ENCODE peak calls at places on chromosomes 3 and 15, in eight cellular contexts. One of them, this sample, is unnamed.

GRCh38 chr3:108485146-108485545 is 25.2 kb downstream of the MYH15 start:
- DNase-seq in upper lobe of right lung: no peak
- DNase-seq in neural progenitor cell: peak
- DNase-seq in neural crest cell: no peak
- DNase-seq in heart left ventricle: no peak
- DNase-seq in glutamatergic neuron: peak
- DNase-seq in endothelial cell: no peak
- DNase-seq in astrocyte: no peak
- DNase-seq in this sample: no peak

GRCh38 chr3:58217209-58217811 is 6.5 kb upstream of the DNASE1L3 start:
- DNase-seq in heart left ventricle: peak
- DNase-seq in neural crest cell: peak
- DNase-seq in astrocyte: peak
- DNase-seq in neural progenitor cell: peak
- DNase-seq in endothelial cell: peak
- DNase-seq in glutamatergic neuron: peak
- DNase-seq in upper lobe of right lung: peak
- DNase-seq in this sample: peak

GRCh38 chr3:197809356-197810020 is 18.4 kb downstream of the LRCH3 start:
- DNase-seq in astrocyte: peak
- DNase-seq in upper lobe of right lung: no peak
- DNase-seq in neural progenitor cell: no peak
- DNase-seq in heart left ventricle: no peak
- DNase-seq in neural crest cell: no peak
- DNase-seq in glutamatergic neuron: no peak
- DNase-seq in endothelial cell: no peak
- DNase-seq in this sample: no peak

GRCh38 chr3:47984089-47984759 is 32.0 kb downstream of the MAP4 start:
- DNase-seq in astrocyte: peak
- DNase-seq in neural progenitor cell: no peak
- DNase-seq in endothelial cell: no peak
- DNase-seq in upper lobe of right lung: no peak
- DNase-seq in neural crest cell: no peak
- DNase-seq in glutamatergic neuron: no peak
- DNase-seq in heart left ventricle: no peak
- DNase-seq in this sample: no peak

GRCh38 chr15:50354838-50355611 is at the start of gene GABPB1:
- DNase-seq in heart left ventricle: peak
- DNase-seq in upper lobe of right lung: peak
- DNase-seq in neural crest cell: peak
- DNase-seq in glutamatergic neuron: peak
- DNase-seq in astrocyte: peak
- DNase-seq in endothelial cell: peak
- DNase-seq in neural progenitor cell: peak
- DNase-seq in this sample: peak

GRCh38 chr15:72162569-72162968 is 35.0 kb downstream of the GRAMD2A start:
- DNase-seq in glutamatergic neuron: no peak
- DNase-seq in heart left ventricle: no peak
- DNase-seq in upper lobe of right lung: no peak
- DNase-seq in neural crest cell: no peak
- DNase-seq in neural progenitor cell: no peak
- DNase-seq in endothelial cell: no peak
- DNase-seq in astrocyte: no peak
- DNase-seq in this sample: no peak

GRCh38 chr3:69739204-69740102 is at the start of gene MITF:
- DNase-seq in neural crest cell: peak
- DNase-seq in glutamatergic neuron: peak
- DNase-seq in upper lobe of right lung: peak
- DNase-seq in neural progenitor cell: peak
- DNase-seq in astrocyte: peak
- DNase-seq in endothelial cell: peak
- DNase-seq in heart left ventricle: peak
- DNase-seq in this sample: peak

GRCh38 chr15:86663304-86663703 is 583.6 kb downstream of the AGBL1 start:
- DNase-seq in glutamatergic neuron: no peak
- DNase-seq in astrocyte: no peak
- DNase-seq in upper lobe of right lung: no peak
- DNase-seq in heart left ventricle: no peak
- DNase-seq in neural progenitor cell: no peak
- DNase-seq in neural crest cell: no peak
- DNase-seq in endothelial cell: no peak
- DNase-seq in this sample: no peak

GRCh38 chr3:38628835-38629234 is 20.7 kb downstream of the SCN5A start:
- DNase-seq in neural crest cell: no peak
- DNase-seq in upper lobe of right lung: no peak
- DNase-seq in glutamatergic neuron: no peak
- DNase-seq in heart left ventricle: no peak
- DNase-seq in astrocyte: no peak
- DNase-seq in neural progenitor cell: no peak
- DNase-seq in endothelial cell: no peak
- DNase-seq in this sample: no peak
- TF ChIP-seq CTCF in neural crest cell: no peak
- TF ChIP-seq CTCF in upper lobe of right lung: no peak
- TF ChIP-seq CTCF in glutamatergic neuron: no peak
- TF ChIP-seq CTCF in heart left ventricle: no peak
- TF ChIP-seq CTCF in astrocyte: no peak
- TF ChIP-seq CTCF in neural progenitor cell: no peak
- TF ChIP-seq CTCF in endothelial cell: no peak
- TF ChIP-seq CTCF in this sample: no peak

GRCh38 chr3:31695280-31696008 is 162.7 kb downstream of the STT3B start:
- DNase-seq in glutamatergic neuron: no peak
- DNase-seq in upper lobe of right lung: no peak
- DNase-seq in astrocyte: no peak
- DNase-seq in heart left ventricle: no peak
- DNase-seq in neural progenitor cell: peak
- DNase-seq in endothelial cell: peak
- DNase-seq in neural crest cell: no peak
- DNase-seq in this sample: peak
- TF ChIP-seq CTCF in glutamatergic neuron: peak
- TF ChIP-seq CTCF in upper lobe of right lung: peak
- TF ChIP-seq CTCF in astrocyte: no peak
- TF ChIP-seq CTCF in heart left ventricle: peak
- TF ChIP-seq CTCF in neural progenitor cell: peak
- TF ChIP-seq CTCF in endothelial cell: no peak
- TF ChIP-seq CTCF in neural crest cell: peak
- TF ChIP-seq CTCF in this sample: peak

GRCh38 chr3:162213196-162213595 is 716.6 kb downstream of the OTOL1 start:
- DNase-seq in neural crest cell: no peak
- DNase-seq in upper lobe of right lung: no peak
- DNase-seq in astrocyte: no peak
- DNase-seq in neural progenitor cell: no peak
- DNase-seq in endothelial cell: no peak
- DNase-seq in glutamatergic neuron: no peak
- DNase-seq in heart left ventricle: no peak
- DNase-seq in this sample: no peak

DNA sequence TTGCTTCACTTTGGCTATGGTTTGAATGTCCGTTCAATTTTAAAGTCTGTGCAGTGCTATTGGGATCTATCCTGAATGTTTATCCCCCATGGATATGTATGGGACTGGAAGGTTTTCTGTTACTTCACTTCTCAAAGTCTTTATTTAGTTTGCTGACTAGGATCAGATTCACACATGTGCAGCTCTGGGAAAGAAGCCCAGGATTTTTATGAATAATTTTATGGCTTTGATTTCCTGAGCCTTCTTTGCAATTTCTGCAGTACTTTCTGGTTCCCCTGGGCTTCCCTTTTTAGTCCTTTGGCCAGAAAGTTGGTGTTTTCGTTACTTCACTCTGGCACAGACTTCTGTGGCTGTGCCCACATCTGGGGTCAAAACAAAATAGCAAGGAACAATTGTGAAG is 721.0 kb downstream of the OTOL1 start:
- DNase-seq in neural crest cell: no peak
- DNase-seq in endothelial cell: no peak
- DNase-seq in heart left ventricle: no peak
- DNase-seq in upper lobe of right lung: no peak
- DNase-seq in neural progenitor cell: no peak
- DNase-seq in astrocyte: no peak
- DNase-seq in glutamatergic neuron: no peak
- DNase-seq in this sample: no peak
- TF ChIP-seq CTCF in neural crest cell: no peak
- TF ChIP-seq CTCF in endothelial cell: no peak
- TF ChIP-seq CTCF in heart left ventricle: no peak
- TF ChIP-seq CTCF in upper lobe of right lung: no peak
- TF ChIP-seq CTCF in neural progenitor cell: no peak
- TF ChIP-seq CTCF in astrocyte: no peak
- TF ChIP-seq CTCF in glutamatergic neuron: no peak
- TF ChIP-seq CTCF in this sample: no peak

GRCh38 chr3:49900491-49901153 is 3.1 kb downstream of the MST1R start:
- DNase-seq in upper lobe of right lung: peak
- DNase-seq in glutamatergic neuron: no peak
- DNase-seq in neural crest cell: no peak
- DNase-seq in endothelial cell: no peak
- DNase-seq in neural progenitor cell: no peak
- DNase-seq in heart left ventricle: peak
- DNase-seq in astrocyte: peak
- DNase-seq in this sample: no peak
- TF ChIP-seq CTCF in upper lobe of right lung: no peak
- TF ChIP-seq CTCF in glutamatergic neuron: no peak
- TF ChIP-seq CTCF in neural crest cell: no peak
- TF ChIP-seq CTCF in endothelial cell: no peak
- TF ChIP-seq CTCF in neural progenitor cell: no peak
- TF ChIP-seq CTCF in heart left ventricle: no peak
- TF ChIP-seq CTCF in astrocyte: no peak
- TF ChIP-seq CTCF in this sample: no peak

GRCh38 chr15:41804920-41805666 is 22.8 kb upstream of the JMJD7 start:
- DNase-seq in neural crest cell: no peak
- DNase-seq in astrocyte: no peak
- DNase-seq in glutamatergic neuron: no peak
- DNase-seq in heart left ventricle: no peak
- DNase-seq in upper lobe of right lung: no peak
- DNase-seq in neural progenitor cell: no peak
- DNase-seq in endothelial cell: no peak
- DNase-seq in this sample: no peak
- TF ChIP-seq CTCF in neural crest cell: no peak
- TF ChIP-seq CTCF in astrocyte: no peak
- TF ChIP-seq CTCF in glutamatergic neuron: no peak
- TF ChIP-seq CTCF in heart left ventricle: no peak
- TF ChIP-seq CTCF in upper lobe of right lung: no peak
- TF ChIP-seq CTCF in neural progenitor cell: no peak
- TF ChIP-seq CTCF in endothelial cell: no peak
- TF ChIP-seq CTCF in this sample: no peak

GRCh38 chr15:43514241-43515057 is 3.0 kb upstream of the MAP1A start:
- DNase-seq in glutamatergic neuron: peak
- DNase-seq in neural crest cell: peak
- DNase-seq in heart left ventricle: peak
- DNase-seq in neural progenitor cell: peak
- DNase-seq in upper lobe of right lung: peak
- DNase-seq in astrocyte: peak
- DNase-seq in endothelial cell: no peak
- DNase-seq in this sample: no peak
- TF ChIP-seq CTCF in glutamatergic neuron: peak
- TF ChIP-seq CTCF in neural crest cell: peak
- TF ChIP-seq CTCF in heart left ventricle: peak
- TF ChIP-seq CTCF in neural progenitor cell: peak
- TF ChIP-seq CTCF in upper lobe of right lung: peak
- TF ChIP-seq CTCF in astrocyte: peak
- TF ChIP-seq CTCF in endothelial cell: peak
- TF ChIP-seq CTCF in this sample: peak